ENCODE peak calls at places on chromosomes 4 and X, in six cellular contexts. V is ovary; L is CD8-positive, alpha-beta memory T cell; X is suprapubic skin; K is MG63; T is Jurkat, Clone E6-1. B is an unnamed sample.

GRCh38 chr4:53119685-53120084 is 246.2 kb downstream of the SCFD2 start:
- DNase-seq in K (peak), T (no peak), X (no peak), V (peak), L (no peak), B (no peak)

GRCh38 chr4:41933997-41934812 is 1.0 kb upstream of the TMEM33 start:
- DNase-seq in L (no peak), V (no peak), T (no peak), X (no peak), K (no peak), B (no peak)

GRCh38 chr4:110193822-110194761 is 4.3 kb downstream of the ELOVL6 start:
- DNase-seq in T (peak), V (peak), X (no peak), L (peak), K (peak), B (no peak)

GRCh38 chr4:40349561-40350198 is 14.5 kb downstream of the CHRNA9 start:
- DNase-seq in X (no peak), K (no peak), L (no peak), V (no peak), T (peak), B (no peak)

GRCh38 chr4:143441678-143442077 is 71.8 kb upstream of the SMARCA5 start:
- DNase-seq in L (no peak), V (no peak), T (no peak), X (no peak), K (no peak), B (no peak)

GRCh38 chr4:174425669-174426068 is 96.6 kb downstream of the HPGD start:
- DNase-seq in V (no peak), K (no peak), L (no peak), T (no peak), X (no peak), B (no peak)

GRCh38 chrX:49029876-49030275 is 13.3 kb downstream of the TFE3 start:
- DNase-seq in K (no peak), X (no peak), L (no peak), V (no peak), T (no peak), B (no peak)

GRCh38 chr4:85717847-85718246 is 242.9 kb downstream of the ARHGAP24 start:
- DNase-seq in K (no peak), V (no peak), L (no peak), T (no peak), X (no peak), B (no peak)

GRCh38 chrX:22340022-22340616 is 67.4 kb downstream of the CBLL2 start:
- DNase-seq in V (no peak), L (no peak), X (no peak), T (no peak), K (no peak), B (no peak)

GRCh38 chr4:891747-892146 is 40.4 kb downstream of the GAK start:
- DNase-seq in V (no peak), T (peak), K (no peak), X (no peak), L (no peak), B (no peak)

GRCh38 chr4:128130621-128131020 is 69.5 kb downstream of the LARP1B start:
- DNase-seq in V (no peak), K (no peak), X (no peak), T (no peak), L (no peak), B (no peak)

GRCh38 chr4:95674451-95675095 is 125.8 kb upstream of the UNC5C start:
- DNase-seq in L (no peak), K (no peak), X (no peak), V (no peak), T (no peak), B (no peak)
- H3K4me3 ChIP-seq in L (no peak), K (no peak), X (no peak), V (no peak), T (no peak), B (no peak)

GRCh38 chrX:136219893-136220292 is 31.3 kb downstream of the MAP7D3 start:
- DNase-seq in T (no peak), X (no peak), V (no peak), L (no peak), K (no peak), B (no peak)
- H3K4me3 ChIP-seq in T (no peak), X (no peak), V (no peak), L (no peak), K (no peak), B (no peak)

DNA sequence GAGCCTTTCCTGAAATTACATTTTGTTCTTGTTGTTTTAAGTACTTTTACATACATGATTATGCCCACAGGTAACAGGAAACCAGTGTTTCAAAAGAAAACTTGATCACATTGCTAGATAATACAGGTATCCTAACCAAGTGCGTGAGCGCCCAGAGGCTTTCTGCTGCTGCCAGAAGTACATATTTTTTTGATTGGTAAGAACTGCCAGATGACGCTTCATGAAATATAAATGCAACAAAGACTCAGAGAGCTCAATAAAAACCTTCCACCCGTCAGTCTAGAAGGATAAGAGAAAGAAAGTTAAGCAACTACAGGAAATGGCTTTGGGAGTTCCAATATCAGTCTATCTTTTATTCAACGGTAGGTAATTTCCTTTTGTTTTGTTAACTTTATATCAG is at the start of gene EPGN:
- DNase-seq in T (no peak), V (no peak), X (no peak), L (no peak), K (no peak), B (no peak)
- H3K4me3 ChIP-seq in T (no peak), V (no peak), X (no peak), L (no peak), K (no peak), B (no peak)

GRCh38 chr4:80336582-80336981 is 1.1 kb downstream of the CFAP299 start:
- DNase-seq in X (no peak), T (no peak), V (no peak), L (no peak), K (peak), B (peak)
- H3K4me3 ChIP-seq in X (peak), T (no peak), V (no peak), L (peak), K (no peak), B (peak)

DNA sequence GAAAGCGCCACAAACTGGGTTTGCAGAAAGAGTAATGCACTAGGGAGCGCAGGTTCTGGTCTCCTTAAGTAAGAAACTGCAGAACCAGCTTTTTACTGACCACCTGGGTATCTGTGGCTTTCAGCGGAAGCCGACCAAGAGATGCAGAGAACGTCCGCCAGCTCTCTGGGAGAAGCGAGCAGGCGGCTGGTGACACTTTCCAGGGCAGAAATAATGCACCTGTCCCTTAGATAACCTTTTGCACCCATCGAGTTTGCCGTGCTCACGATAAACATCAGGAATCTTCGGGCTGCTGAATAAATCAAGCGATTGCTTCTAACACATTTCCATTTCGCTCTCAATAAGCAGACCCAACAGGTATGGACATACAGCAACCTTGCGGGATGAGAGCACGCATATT is 3.5 kb downstream of the ATOH1 start:
- DNase-seq in L (no peak), X (no peak), V (no peak), T (no peak), K (no peak), B (no peak)
- H3K4me3 ChIP-seq in L (no peak), X (no peak), V (no peak), T (no peak), K (no peak), B (no peak)

DNA sequence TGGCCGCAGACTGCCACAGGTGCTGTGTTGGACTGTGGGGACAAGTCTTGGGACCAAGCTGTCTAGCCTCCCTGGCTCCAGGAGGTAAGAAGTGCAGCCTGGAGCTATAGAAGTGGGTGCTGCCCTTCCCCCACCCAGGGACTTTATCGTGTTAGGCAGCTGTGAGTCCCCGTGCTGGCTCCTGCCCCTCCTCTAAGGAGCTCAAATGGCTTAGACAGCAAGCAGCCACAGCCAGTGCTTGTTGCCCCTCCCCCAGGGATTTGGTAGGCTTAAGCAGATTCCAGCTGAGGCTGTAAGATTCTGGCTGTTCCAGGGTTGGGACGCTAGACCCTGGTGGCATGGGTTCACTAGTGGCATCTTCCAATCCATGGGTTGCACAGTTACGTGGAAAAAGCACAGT is 979.4 kb upstream of the PCDH10 start:
- DNase-seq in V (no peak), X (no peak), L (no peak), K (no peak), T (no peak), B (no peak)
- H3K4me3 ChIP-seq in V (no peak), X (no peak), L (no peak), K (no peak), T (no peak), B (no peak)

DNA sequence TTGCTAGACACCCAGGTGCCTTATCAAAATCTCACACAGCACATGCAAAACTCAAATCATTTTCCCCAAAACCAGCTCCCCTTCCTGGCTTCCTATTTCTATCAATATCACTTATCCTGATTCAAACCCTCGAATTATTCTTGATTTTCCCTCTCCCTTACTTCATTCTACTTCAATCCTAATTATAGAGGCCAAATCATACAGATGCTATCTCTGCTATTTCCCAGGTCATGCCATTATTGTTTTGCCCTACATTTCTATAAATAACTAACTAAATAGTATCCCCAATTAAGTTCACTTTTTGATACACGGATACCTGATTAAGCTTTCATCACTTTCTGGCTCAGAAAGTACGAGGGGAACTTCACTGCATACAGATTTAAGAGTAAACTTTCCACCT is 62.4 kb downstream of the FBXL5 start:
- DNase-seq in K (no peak), T (no peak), L (no peak), V (no peak), X (no peak), B (no peak)
- H3K4me3 ChIP-seq in K (no peak), T (no peak), L (no peak), V (no peak), X (no peak), B (no peak)

DNA sequence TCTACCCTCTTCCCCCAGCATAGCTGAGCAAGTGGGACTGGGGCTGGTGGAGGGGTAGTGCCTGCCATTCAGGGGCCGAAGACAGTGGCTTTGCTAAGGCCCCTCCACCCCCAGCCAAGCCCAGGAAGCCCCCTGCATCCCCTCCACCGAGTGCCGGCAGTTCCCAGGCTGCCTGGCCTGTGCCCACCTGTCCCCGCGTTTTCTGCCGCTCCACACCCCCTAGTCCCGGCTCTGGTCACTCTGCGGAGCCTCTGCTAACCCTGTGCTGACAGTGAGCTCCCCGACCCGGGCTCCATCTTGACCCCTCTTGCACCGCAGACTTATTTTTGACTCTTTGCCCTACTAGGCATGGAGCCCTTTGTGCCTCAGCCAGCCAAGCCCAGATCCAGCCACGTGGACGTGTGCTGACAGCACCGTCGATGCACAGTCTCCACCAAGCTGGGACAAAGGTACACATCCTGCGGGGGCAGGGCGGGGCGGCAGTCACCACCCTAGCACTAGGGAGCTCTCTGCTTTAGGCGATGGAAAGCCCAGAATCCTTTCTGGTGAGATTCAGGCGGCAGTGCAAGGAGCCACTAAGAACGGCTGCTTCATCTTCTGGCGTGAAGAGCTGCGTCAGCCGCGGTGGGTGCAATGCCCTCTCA is 96.6 kb downstream of the PHKA2 start:
- DNase-seq in L (no peak), K (no peak), V (peak), T (no peak), X (no peak), B (peak)
- H3K4me3 ChIP-seq in L (no peak), K (no peak), V (no peak), T (no peak), X (peak), B (no peak)

DNA sequence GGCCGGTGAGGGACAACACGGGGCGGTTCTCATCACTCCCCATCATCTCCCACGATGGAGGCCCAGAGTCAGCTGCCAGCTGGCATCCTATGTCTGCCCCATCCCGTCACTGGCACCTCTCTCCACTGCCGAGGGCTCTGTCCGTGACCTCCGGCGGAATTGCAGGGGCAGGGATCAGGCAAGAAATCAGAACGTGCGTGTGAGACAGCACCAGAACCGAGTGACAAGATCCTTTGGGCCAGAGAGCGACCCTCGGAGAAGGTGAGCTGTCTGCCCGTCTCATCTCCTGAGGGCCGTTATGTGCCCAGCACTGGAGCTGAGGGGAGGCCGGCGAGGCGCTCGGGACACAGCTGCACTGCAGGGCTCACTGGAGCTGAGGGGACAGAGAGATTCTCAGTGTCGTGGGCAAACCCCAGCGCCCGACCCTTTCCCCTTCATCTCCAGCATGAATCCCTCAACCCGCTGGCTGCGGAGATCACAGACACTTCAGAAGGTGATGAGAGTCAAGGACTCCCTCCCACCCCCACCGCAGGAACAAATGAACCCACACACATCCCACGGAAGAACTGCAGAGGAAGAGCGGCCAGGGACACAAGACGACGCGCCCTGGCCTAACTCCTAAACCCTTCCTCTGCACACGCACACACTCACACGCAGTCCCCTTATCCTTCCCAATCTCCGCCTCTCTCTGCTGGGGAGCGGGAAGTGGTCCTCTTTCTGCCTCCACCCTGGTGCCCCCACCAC is 128.7 kb downstream of the AFAP1 start:
- DNase-seq in K (no peak), X (no peak), L (no peak), T (no peak), V (peak), B (no peak)
- H3K4me3 ChIP-seq in K (no peak), X (no peak), L (no peak), T (no peak), V (no peak), B (no peak)

GRCh38 chr4:2799444-2799911 is 6.6 kb downstream of the SH3BP2 start:
- DNase-seq in T (no peak), L (peak), V (peak), K (no peak), X (peak), B (peak)

GRCh38 chr4:2798399-2799301 is 5.8 kb downstream of the SH3BP2 start:
- DNase-seq in V (peak), T (peak), X (peak), L (peak), K (no peak), B (peak)

GRCh38 chr4:2797188-2797544 is 4.3 kb downstream of the SH3BP2 start:
- DNase-seq in V (peak), X (peak), K (no peak), T (no peak), L (no peak), B (no peak)

GRCh38 chr4:2796261-2797187 is 3.6 kb downstream of the SH3BP2 start:
- DNase-seq in K (peak), L (peak), V (peak), X (peak), T (no peak), B (peak)

DNA sequence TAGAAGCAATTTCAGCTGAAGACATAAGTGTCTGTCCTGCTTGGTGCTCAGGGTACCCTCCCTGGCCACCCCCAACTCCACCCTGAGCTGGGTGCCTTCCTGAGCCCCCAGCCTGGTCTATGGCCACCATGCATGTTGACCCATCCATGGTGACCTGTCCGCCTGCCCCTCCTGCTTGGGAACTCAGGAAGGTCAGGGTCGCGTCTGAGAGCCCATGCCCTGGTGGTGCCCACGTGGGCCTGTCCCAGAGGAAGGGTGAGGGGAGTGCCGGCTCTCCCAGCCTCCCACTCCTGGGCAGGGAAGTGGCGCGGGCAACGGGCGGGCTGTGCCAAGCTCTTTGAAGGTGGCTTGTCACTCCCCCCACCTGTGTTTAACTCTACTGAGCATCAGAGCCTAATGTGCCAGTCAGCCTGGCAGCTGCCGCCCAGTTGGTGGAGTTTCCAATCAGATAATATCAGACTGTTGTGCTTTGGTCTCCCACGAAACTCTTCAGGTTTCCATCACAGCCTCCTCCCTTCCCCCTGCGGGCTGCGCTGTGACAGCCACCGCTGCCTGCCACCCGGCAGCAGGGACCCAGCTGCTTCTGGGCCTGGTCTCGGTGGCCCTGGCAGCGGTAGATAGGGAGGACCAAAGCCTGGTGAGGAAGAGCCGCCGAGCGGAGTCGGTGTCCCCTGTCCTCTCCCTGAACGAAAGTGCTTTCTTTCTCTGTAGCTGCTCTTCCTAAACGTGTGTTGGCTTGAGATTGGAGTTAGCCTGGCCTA is 4.8 kb downstream of the SH3BP2 start:
- DNase-seq in X (peak), V (no peak), T (peak), L (peak), K (no peak), B (peak)
- H3K4me3 ChIP-seq in X (peak), V (no peak), T (peak), L (peak), K (no peak), B (no peak)

B was measured in upper lobe of left lung.